ENCODE peak calls at places on chromosomes 4 and X, in eight cellular contexts. W is posterior cingulate gyrus, D is BJ, V is SJCRH30, T is foreskin melanocyte, Q is M059J, B is anterior cingulate cortex, A is NCI-H1092 treated with DMSO at 0.1 percent for 48 hours. G is an unnamed sample.

GRCh38 chr4:7007944-7008343 is 35.2 kb upstream of the TADA2B start:
- DNase-seq in W (no peak), D (no peak), V (no peak), T (no peak), Q (no peak), B (no peak), A (no peak), G (no peak)

GRCh38 chrX:261858-262390 is 19.3 kb upstream of the PLCXD1 start:
- DNase-seq in W (no peak), D (no peak), V (no peak), T (no peak), Q (no peak), B (no peak), A (no peak), G (peak; percentile 43)

GRCh38 chr4:177413092-177413491 is 29.1 kb downstream of the AGA start:
- DNase-seq in W (no peak), D (no peak), V (no peak), T (no peak), Q (no peak), B (no peak), A (no peak), G (no peak)

GRCh38 chr4:92641409-92641808 is 337.6 kb downstream of the GRID2 start:
- DNase-seq in W (no peak), D (no peak), V (no peak), T (no peak), Q (no peak), B (no peak), A (no peak), G (no peak)

GRCh38 chr4:99382745-99383360 is 30.3 kb upstream of the ADH1C start:
- DNase-seq in W (no peak), D (no peak), V (no peak), T (no peak), Q (no peak), B (no peak), A (no peak), G (no peak)

GRCh38 chr4:180635276-180635675 is 1607.9 kb upstream of the TENM3 start:
- DNase-seq in W (no peak), D (no peak), V (no peak), T (no peak), Q (peak; percentile 21), B (no peak), A (no peak), G (no peak)

GRCh38 chr4:100306018-100306417 is 115.8 kb upstream of the DDIT4L start:
- DNase-seq in W (no peak), D (no peak), V (no peak), T (no peak), Q (peak; percentile 47), B (no peak), A (no peak), G (no peak)

GRCh38 chr4:77209936-77210335 is 52.9 kb downstream of the CCNG2 start:
- DNase-seq in W (no peak), D (no peak), V (no peak), T (no peak), Q (no peak), B (no peak), A (no peak), G (no peak)

GRCh38 chr4:107757860-107758476 is 37.9 kb upstream of the PAPSS1 start:
- DNase-seq in W (no peak), D (no peak), V (no peak), T (no peak), Q (peak; percentile 24), B (no peak), A (peak; percentile 28), G (no peak)

GRCh38 chr4:148442830-148443549 is 776 bp upstream of the NR3C2 start:
- DNase-seq in W (no peak), D (no peak), V (peak; percentile 1), T (peak; percentile 11), Q (no peak), B (no peak), A (no peak), G (no peak)

GRCh38 chrX:13126785-13127184 is 82.4 kb upstream of the FAM9C start:
- DNase-seq in W (no peak), D (no peak), V (no peak), T (no peak), Q (peak; percentile 74), B (no peak), A (no peak), G (no peak)

GRCh38 chr4:111128327-111128726 is 505.4 kb upstream of the PITX2 start:
- DNase-seq in W (no peak), D (no peak), V (no peak), T (no peak), Q (no peak), B (no peak), A (no peak), G (no peak)

GRCh38 chr4:148443550-148444295 is 1.5 kb upstream of the NR3C2 start:
- DNase-seq in W (peak; percentile 39), D (no peak), V (peak; percentile 6), T (no peak), Q (no peak), B (peak; percentile 23), A (no peak), G (peak; percentile 86)